ENCODE peak calls at places on chromosomes 6 and 20, in ten cellular contexts. One of them, this sample, is unnamed.

GRCh38 chr6:76633259-76633658 is 560.8 kb upstream of the IMPG1 start:
- DNase-seq in stimulated activated CD8-positive, alpha-beta memory T cell treated with anti-CD3 and anti-CD28 coated beads, Interleukin-7, amount 100 ng/mL, for 1 hour: no peak
- DNase-seq in kidney tubule cell: no peak
- DNase-seq in transverse colon: no peak
- DNase-seq in Kasumi-1: no peak
- DNase-seq in uterus: no peak
- DNase-seq in memory B cell: no peak
- DNase-seq in AG10803: no peak
- DNase-seq in ovary: no peak
- DNase-seq in COR-L47: no peak
- DNase-seq in this sample: no peak

GRCh38 chr6:41200901-41201783 is at the start of gene TREML2:
- DNase-seq in AG10803: no peak
- DNase-seq in COR-L47: no peak
- DNase-seq in transverse colon: peak
- DNase-seq in uterus: no peak
- DNase-seq in Kasumi-1: peak
- DNase-seq in kidney tubule cell: no peak
- DNase-seq in stimulated activated CD8-positive, alpha-beta memory T cell treated with anti-CD3 and anti-CD28 coated beads, Interleukin-7, amount 100 ng/mL, for 1 hour: no peak
- DNase-seq in ovary: no peak
- DNase-seq in memory B cell: peak
- DNase-seq in this sample: no peak

GRCh38 chr6:161139766-161140553 is 133.9 kb downstream of the AGPAT4 start:
- DNase-seq in uterus: peak
- DNase-seq in Kasumi-1: no peak
- DNase-seq in kidney tubule cell: peak
- DNase-seq in transverse colon: peak
- DNase-seq in AG10803: no peak
- DNase-seq in memory B cell: no peak
- DNase-seq in COR-L47: no peak
- DNase-seq in stimulated activated CD8-positive, alpha-beta memory T cell treated with anti-CD3 and anti-CD28 coated beads, Interleukin-7, amount 100 ng/mL, for 1 hour: no peak
- DNase-seq in ovary: peak
- DNase-seq in this sample: peak

GRCh38 chr6:169132361-169132895 is 121.2 kb downstream of the THBS2 start:
- DNase-seq in AG10803: no peak
- DNase-seq in Kasumi-1: no peak
- DNase-seq in memory B cell: no peak
- DNase-seq in kidney tubule cell: no peak
- DNase-seq in ovary: no peak
- DNase-seq in uterus: no peak
- DNase-seq in stimulated activated CD8-positive, alpha-beta memory T cell treated with anti-CD3 and anti-CD28 coated beads, Interleukin-7, amount 100 ng/mL, for 1 hour: no peak
- DNase-seq in transverse colon: no peak
- DNase-seq in COR-L47: no peak
- DNase-seq in this sample: no peak

GRCh38 chr20:50415031-50415515 is 95.1 kb upstream of the PTPN1 start:
- DNase-seq in memory B cell: no peak
- DNase-seq in transverse colon: no peak
- DNase-seq in AG10803: no peak
- DNase-seq in uterus: no peak
- DNase-seq in Kasumi-1: no peak
- DNase-seq in kidney tubule cell: peak
- DNase-seq in stimulated activated CD8-positive, alpha-beta memory T cell treated with anti-CD3 and anti-CD28 coated beads, Interleukin-7, amount 100 ng/mL, for 1 hour: no peak
- DNase-seq in ovary: no peak
- DNase-seq in COR-L47: no peak
- DNase-seq in this sample: peak

GRCh38 chr6:87543836-87544735 is 45.7 kb downstream of the RARS2 start:
- DNase-seq in AG10803: no peak
- DNase-seq in Kasumi-1: no peak
- DNase-seq in uterus: no peak
- DNase-seq in transverse colon: no peak
- DNase-seq in ovary: no peak
- DNase-seq in kidney tubule cell: peak
- DNase-seq in COR-L47: no peak
- DNase-seq in stimulated activated CD8-positive, alpha-beta memory T cell treated with anti-CD3 and anti-CD28 coated beads, Interleukin-7, amount 100 ng/mL, for 1 hour: no peak
- DNase-seq in memory B cell: no peak
- DNase-seq in this sample: no peak

GRCh38 chr6:158625881-158626305 is 18.6 kb downstream of the DYNLT1 start:
- DNase-seq in uterus: no peak
- DNase-seq in Kasumi-1: no peak
- DNase-seq in ovary: no peak
- DNase-seq in memory B cell: no peak
- DNase-seq in COR-L47: no peak
- DNase-seq in transverse colon: no peak
- DNase-seq in kidney tubule cell: no peak
- DNase-seq in AG10803: no peak
- DNase-seq in stimulated activated CD8-positive, alpha-beta memory T cell treated with anti-CD3 and anti-CD28 coated beads, Interleukin-7, amount 100 ng/mL, for 1 hour: no peak
- DNase-seq in this sample: no peak

GRCh38 chr6:154276810-154277577 is 79.6 kb downstream of the IPCEF1 start:
- DNase-seq in kidney tubule cell: peak
- DNase-seq in ovary: no peak
- DNase-seq in stimulated activated CD8-positive, alpha-beta memory T cell treated with anti-CD3 and anti-CD28 coated beads, Interleukin-7, amount 100 ng/mL, for 1 hour: no peak
- DNase-seq in AG10803: peak
- DNase-seq in Kasumi-1: peak
- DNase-seq in transverse colon: no peak
- DNase-seq in memory B cell: no peak
- DNase-seq in uterus: no peak
- DNase-seq in COR-L47: no peak
- DNase-seq in this sample: no peak

GRCh38 chr6:80174931-80175572 is 68.6 kb downstream of the BCKDHB start:
- DNase-seq in memory B cell: no peak
- DNase-seq in uterus: no peak
- DNase-seq in stimulated activated CD8-positive, alpha-beta memory T cell treated with anti-CD3 and anti-CD28 coated beads, Interleukin-7, amount 100 ng/mL, for 1 hour: no peak
- DNase-seq in kidney tubule cell: no peak
- DNase-seq in transverse colon: no peak
- DNase-seq in Kasumi-1: peak
- DNase-seq in COR-L47: no peak
- DNase-seq in ovary: no peak
- DNase-seq in AG10803: peak
- DNase-seq in this sample: no peak